ENCODE peak calls at places on chromosome 9, in six cellular contexts. J, O, C, D, G and Y are unnamed samples. For H3K9me3, the result is how much of the 10 kb centered on the place peaks cover.

GRCh38 chr9:89743216-89743575 is 138.4 kb downstream of the GADD45G start:
- DNase-seq in J (no peak), O (no peak), C (no peak), D (no peak), G (no peak), Y (no peak)

GRCh38 chr9:96565684-96566360 is 53.8 kb downstream of the CDC14B start:
- DNase-seq in J (no peak), O (no peak), C (peak), D (no peak), G (no peak), Y (no peak)

GRCh38 chr9:11805969-11806368 is 887.2 kb upstream of the TYRP1 start:
- DNase-seq in J (no peak), O (no peak), C (no peak), D (no peak), G (no peak), Y (no peak)

GRCh38 chr9:38159599-38159998 is 90.6 kb upstream of the SHB start:
- DNase-seq in J (no peak), O (peak), C (no peak), D (no peak), G (no peak), Y (no peak)

GRCh38 chr9:20240498-20240897 is 381.8 kb downstream of the MLLT3 start:
- DNase-seq in J (no peak), O (no peak), C (no peak), D (no peak), G (no peak), Y (no peak)

GRCh38 chr9:128383007-128383753 is 12.0 kb downstream of the URM1 start:
- DNase-seq in J (no peak), O (no peak), C (no peak), D (no peak), G (no peak), Y (no peak)

GRCh38 chr9:108093773-108094675 is 604.5 kb upstream of the KLF4 start:
- DNase-seq in J (no peak), O (no peak), C (peak), D (peak), G (no peak), Y (no peak)

GRCh38 chr9:108537756-108538155 is 318.0 kb downstream of the ACTL7B start:
- DNase-seq in J (no peak), O (no peak), C (no peak), D (no peak), G (no peak), Y (no peak)

GRCh38 chr9:127963359-127964064 is 17.3 kb downstream of the EEIG1 start:
- DNase-seq in J (no peak), O (peak), C (no peak), D (no peak), G (peak), Y (no peak)

GRCh38 chr9:77648458-77649108 is 461 bp upstream of the GNA14 start:
- DNase-seq in J (peak), O (peak), C (peak), D (no peak), G (peak), Y (peak)

GRCh38 chr9:97983524-97984187 is 515 bp downstream of the ANP32B start:
- DNase-seq in J (peak), O (peak), C (peak), D (no peak), G (peak), Y (peak)

GRCh38 chr9:77748214-77748772 is 100.2 kb upstream of the GNA14 start:
- DNase-seq in J (no peak), O (no peak), C (no peak), D (no peak), G (no peak), Y (no peak)

GRCh38 chr9:105242557-105242956 is 1.9 kb upstream of the SLC44A1 start:
- DNase-seq in J (no peak), O (no peak), C (peak), D (no peak), G (no peak), Y (no peak)

GRCh38 chr9:114047717-114048116 is 30.4 kb downstream of the AMBP start:
- DNase-seq in J (no peak), O (peak), C (no peak), D (no peak), G (no peak), Y (no peak)

GRCh38 chr9:8486095-8486494 is 686.5 kb upstream of the DMAC1 start:
- DNase-seq in J (no peak), O (no peak), C (peak), D (no peak), G (peak), Y (no peak)

GRCh38 chr9:133768371-133768858 is 30.3 kb upstream of the SARDH start:
- DNase-seq in J (peak), O (peak), C (no peak), D (no peak), G (no peak), Y (peak)

GRCh38 chr9:12730198-12730597 is 37.0 kb downstream of the TYRP1 start:
- DNase-seq in J (no peak), O (no peak), C (no peak), D (no peak), G (no peak), Y (no peak)

GRCh38 chr9:69963728-69964127 is 79.9 kb upstream of the MAMDC2 start:
- DNase-seq in J (no peak), O (no peak), C (no peak), D (no peak), G (no peak), Y (no peak)

GRCh38 chr9:35820076-35820475 is 5.2 kb upstream of the HINT2 start:
- DNase-seq in J (no peak), O (no peak), C (no peak), D (no peak), G (no peak), Y (no peak)

GRCh38 chr9:96256800-96257199 is 45.2 kb downstream of the HSD17B3 start:
- DNase-seq in J (no peak), O (no peak), C (no peak), D (no peak), G (no peak), Y (no peak)

GRCh38 chr9:36637491-36638270 is 65.0 kb downstream of the MELK start:
- DNase-seq in J (no peak), O (no peak), C (no peak), D (no peak), G (no peak), Y (no peak)

GRCh38 chr9:133848471-133848870 is 110.3 kb upstream of the SARDH start:
- DNase-seq in J (no peak), O (no peak), C (no peak), D (no peak), G (no peak), Y (no peak)

GRCh38 chr9:123954921-123955320 is 25.0 kb upstream of the DENND1A start:
- DNase-seq in J (no peak), O (no peak), C (no peak), D (no peak), G (no peak), Y (no peak)

GRCh38 chr9:708182-708555 is 133.3 kb upstream of the DMRT1 start:
- DNase-seq in J (no peak), O (no peak), C (no peak), D (no peak), G (no peak), Y (no peak)
- H3K4me3 ChIP-seq in J (peak), O (peak), C (peak), D (no peak), G (no peak), Y (no peak)

GRCh38 chr9:74765572-74765971 is 122.1 kb downstream of the TRPM6 start:
- DNase-seq in J (no peak), O (no peak), C (no peak), D (no peak), G (no peak), Y (no peak)

GRCh38 chr9:74760031-74760700 is 127.6 kb downstream of the TRPM6 start:
- DNase-seq in J (no peak), O (no peak), C (no peak), D (no peak), G (no peak), Y (no peak)

GRCh38 chr9:74762950-74763349 is 124.8 kb downstream of the TRPM6 start:
- DNase-seq in J (no peak), O (no peak), C (no peak), D (no peak), G (no peak), Y (no peak)
- TF ChIP-seq CTCF in J (no peak), O (no peak), C (no peak), D (no peak), G (no peak), Y (no peak)

DNA sequence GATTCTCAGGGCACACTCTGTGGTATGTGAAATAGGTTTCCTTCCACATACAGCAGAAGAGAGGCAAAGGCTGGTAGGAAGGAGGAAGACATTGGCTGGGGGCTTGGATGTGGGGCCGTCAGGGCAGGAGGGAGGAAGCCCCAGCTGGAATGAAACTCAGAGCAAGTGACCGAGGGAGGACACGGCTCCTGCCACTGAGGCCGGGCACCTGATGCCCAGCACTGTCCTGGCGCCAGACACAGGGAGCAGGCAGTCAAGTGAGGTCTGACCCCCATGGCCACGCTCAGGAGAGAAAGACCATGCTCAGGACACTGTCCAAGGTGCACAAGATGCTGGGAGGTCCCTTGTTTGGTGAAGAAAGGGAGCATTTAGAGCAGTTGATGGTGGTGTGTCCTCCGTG is 245.5 kb downstream of the CACNA1B start:
- DNase-seq in J (no peak), O (no peak), C (no peak), D (no peak), G (no peak), Y (peak)
- H3K9me3 ChIP-seq in J (under half), O (under half), C (under half), D (under half), G (under half), Y (under half)

DNA sequence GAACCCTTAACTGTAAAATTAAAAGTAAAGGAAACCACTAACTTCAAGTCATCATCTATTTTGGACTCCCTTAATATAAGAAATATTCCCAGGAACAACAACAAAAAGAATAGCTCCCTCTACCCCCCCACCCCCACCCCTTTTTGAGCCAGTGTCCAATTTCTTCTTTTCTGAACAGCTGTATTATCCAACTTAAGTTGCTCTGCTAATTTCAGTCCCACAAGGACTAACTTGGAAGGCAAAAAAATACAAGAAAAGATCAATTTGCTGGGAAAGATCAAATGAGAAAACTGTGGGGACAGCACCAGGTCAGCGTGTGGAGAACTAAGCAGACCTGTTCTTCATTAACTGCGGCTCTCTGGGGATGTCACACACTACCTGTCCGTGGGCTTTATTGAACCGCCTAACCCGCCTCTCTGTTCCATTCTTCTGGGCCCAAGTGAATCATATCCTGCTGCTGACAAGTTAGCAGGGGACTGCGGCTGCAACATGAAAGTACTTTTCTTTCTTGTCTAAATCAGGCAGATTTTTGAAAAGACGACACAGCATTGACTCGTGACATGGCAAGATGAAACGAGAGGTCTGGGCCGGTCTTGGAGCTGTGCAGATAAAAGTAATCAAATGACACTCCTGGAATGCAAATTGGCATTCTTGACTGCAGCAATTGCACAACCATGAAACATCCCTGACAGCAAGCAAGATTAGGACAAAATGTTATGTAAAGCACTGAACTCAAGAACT is 2.7 kb downstream of the BNC2 start:
- DNase-seq in J (peak), O (peak), C (peak), D (no peak), G (no peak), Y (no peak)
- H3K4me3 ChIP-seq in J (peak), O (peak), C (peak), D (no peak), G (no peak), Y (no peak)

GRCh38 chr9:93591301-93591700 is 14.9 kb downstream of the PHF2 start:
- DNase-seq in J (no peak), O (no peak), C (no peak), D (no peak), G (no peak), Y (no peak)
- TF ChIP-seq CTCF in J (no peak), O (no peak), C (no peak), D (no peak), G (no peak), Y (no peak)

GRCh38 chr9:24652181-24652580 is 106.5 kb upstream of the IZUMO3 start:
- DNase-seq in J (no peak), O (no peak), C (no peak), D (no peak), G (no peak), Y (no peak)
- H3K9me3 ChIP-seq in J (under half), O (under half), C (under half), D (under half), G (under half), Y (under half)

DNA sequence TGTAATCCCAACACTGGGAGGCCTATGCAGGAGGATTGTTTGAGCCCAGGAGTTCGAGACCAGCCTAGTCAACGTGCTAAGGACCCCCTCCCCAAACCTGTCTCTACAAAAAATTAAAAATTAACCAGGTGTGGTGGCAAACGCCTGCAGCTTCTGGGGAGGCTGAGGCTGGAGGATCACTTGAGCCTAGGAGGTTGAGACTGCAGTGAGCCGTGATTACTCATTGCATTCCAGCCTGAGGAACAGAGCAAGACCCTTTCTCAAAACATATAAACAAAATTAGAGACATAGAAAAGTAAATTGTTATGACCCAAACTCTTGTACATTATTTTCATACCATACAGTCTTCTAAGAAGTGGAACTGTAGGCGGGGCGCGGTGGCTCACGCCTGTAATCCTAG is 1.1 kb downstream of the GPR107 start:
- DNase-seq in J (no peak), O (no peak), C (no peak), D (no peak), G (no peak), Y (no peak)
- H3K4me3 ChIP-seq in J (peak), O (peak), C (peak), D (peak), G (peak), Y (peak)

GRCh38 chr9:82438581-82438980 is 450.0 kb downstream of the SPATA31D1 start:
- DNase-seq in J (no peak), O (no peak), C (no peak), D (no peak), G (no peak), Y (no peak)
- TF ChIP-seq CTCF in J (no peak), O (no peak), C (no peak), D (no peak), G (no peak), Y (no peak)

GRCh38 chr9:135910197-135910596 is 2.9 kb upstream of the CAMSAP1 start:
- DNase-seq in J (no peak), O (no peak), C (no peak), D (no peak), G (no peak), Y (peak)
- H3K9me3 ChIP-seq in J (under half), O (under half), C (under half), D (under half), G (under half), Y (under half)